ENCODE peak calls at places on chromosomes 13 and 19, in five cellular contexts. One of them, this sample, is unnamed.
A peak's percentile ranks its signal among the peaks of the same experiment; 100 is the strongest.

GRCh38 chr19:48330012-48330681 is 4.8 kb downstream of the EMP3 start:
- DNase-seq in A549: no peak
- DNase-seq in mesothelial cell of epicardium: peak; percentile 83
- DNase-seq in spleen: peak; percentile 94
- DNase-seq in lung: peak; percentile 79
- DNase-seq in this sample: peak; percentile 83

GRCh38 chr19:13833330-13834265 is 38.4 kb downstream of the ZSWIM4 start:
- DNase-seq in mesothelial cell of epicardium: peak; percentile 97
- DNase-seq in spleen: peak; percentile 95
- DNase-seq in lung: peak; percentile 96
- DNase-seq in A549: peak; percentile 62
- DNase-seq in this sample: peak; percentile 98

GRCh38 chr19:34975056-34975455 is 11.0 kb upstream of the ZNF792 start:
- DNase-seq in lung: no peak
- DNase-seq in spleen: no peak
- DNase-seq in A549: no peak
- DNase-seq in mesothelial cell of epicardium: no peak
- DNase-seq in this sample: no peak

GRCh38 chr19:41541990-41542584 is 33.9 kb upstream of the CEACAM21 start:
- DNase-seq in mesothelial cell of epicardium: no peak
- DNase-seq in spleen: peak; percentile 92
- DNase-seq in lung: peak; percentile 68
- DNase-seq in A549: peak; percentile 69
- DNase-seq in this sample: no peak

GRCh38 chr13:104024416-104025170 is 958.4 kb upstream of the SLC10A2 start:
- DNase-seq in lung: no peak
- DNase-seq in A549: no peak
- DNase-seq in spleen: no peak
- DNase-seq in mesothelial cell of epicardium: no peak
- DNase-seq in this sample: no peak

GRCh38 chr19:1856698-1857603 is 6.4 kb downstream of the KLF16 start:
- DNase-seq in lung: peak; percentile 85
- DNase-seq in spleen: peak; percentile 97
- DNase-seq in A549: peak; percentile 71
- DNase-seq in mesothelial cell of epicardium: no peak
- DNase-seq in this sample: peak; percentile 84

GRCh38 chr19:5828661-5829566 is 10.6 kb downstream of the FUT6 start:
- DNase-seq in mesothelial cell of epicardium: peak; percentile 71
- DNase-seq in A549: no peak
- DNase-seq in spleen: no peak
- DNase-seq in lung: no peak
- DNase-seq in this sample: peak; percentile 77

GRCh38 chr13:39321578-39321977 is 281.4 kb downstream of the LHFPL6 start:
- DNase-seq in mesothelial cell of epicardium: no peak
- DNase-seq in A549: no peak
- DNase-seq in lung: no peak
- DNase-seq in spleen: no peak
- DNase-seq in this sample: no peak

GRCh38 chr13:64234255-64234654 is 2818.6 kb upstream of the PCDH20 start:
- DNase-seq in mesothelial cell of epicardium: no peak
- DNase-seq in lung: no peak
- DNase-seq in A549: no peak
- DNase-seq in spleen: no peak
- DNase-seq in this sample: no peak

GRCh38 chr13:35848316-35848715 is 282.9 kb downstream of the DCLK1 start:
- DNase-seq in A549: no peak
- DNase-seq in lung: no peak
- DNase-seq in mesothelial cell of epicardium: no peak
- DNase-seq in spleen: no peak
- DNase-seq in this sample: no peak

GRCh38 chr19:16202320-16203255 is 4.9 kb downstream of the AP1M1 start:
- DNase-seq in A549: no peak
- DNase-seq in spleen: no peak
- DNase-seq in mesothelial cell of epicardium: no peak
- DNase-seq in lung: no peak
- DNase-seq in this sample: no peak

GRCh38 chr19:46791944-46792343 is 3.5 kb upstream of the SLC1A5 start:
- DNase-seq in mesothelial cell of epicardium: no peak
- DNase-seq in spleen: no peak
- DNase-seq in lung: no peak
- DNase-seq in A549: no peak
- DNase-seq in this sample: peak; percentile 48

GRCh38 chr19:5046339-5047039 is 77.6 kb downstream of the KDM4B start:
- DNase-seq in mesothelial cell of epicardium: no peak
- DNase-seq in lung: peak; percentile 69
- DNase-seq in A549: peak; percentile 86
- DNase-seq in spleen: peak; percentile 64
- DNase-seq in this sample: no peak

GRCh38 chr19:16043156-16043757 is 33.0 kb upstream of the TPM4 start:
- DNase-seq in mesothelial cell of epicardium: no peak
- DNase-seq in spleen: no peak
- DNase-seq in A549: no peak
- DNase-seq in lung: no peak
- DNase-seq in this sample: no peak

GRCh38 chr13:46396341-46396740 is 9.3 kb upstream of the RUBCNL start:
- DNase-seq in lung: no peak
- DNase-seq in A549: no peak
- DNase-seq in spleen: no peak
- DNase-seq in mesothelial cell of epicardium: no peak
- DNase-seq in this sample: no peak

GRCh38 chr13:43905435-43906031 is 25.8 kb downstream of the LACC1 start:
- DNase-seq in A549: no peak
- DNase-seq in mesothelial cell of epicardium: no peak
- DNase-seq in spleen: no peak
- DNase-seq in lung: no peak
- DNase-seq in this sample: peak; percentile 59

GRCh38 chr13:102295316-102296048 is 106.4 kb downstream of the FGF14 start:
- DNase-seq in mesothelial cell of epicardium: no peak
- DNase-seq in A549: no peak
- DNase-seq in spleen: no peak
- DNase-seq in lung: no peak
- DNase-seq in this sample: no peak

GRCh38 chr13:109787135-109787954 is 962 bp upstream of the IRS2 start:
- DNase-seq in A549: no peak
- DNase-seq in mesothelial cell of epicardium: peak; percentile 71
- DNase-seq in spleen: peak; percentile 90
- DNase-seq in lung: no peak
- DNase-seq in this sample: no peak

GRCh38 chr19:30795727-30796126 is 423.5 kb downstream of the ZNF536 start:
- DNase-seq in A549: no peak
- DNase-seq in lung: no peak
- DNase-seq in spleen: no peak
- DNase-seq in mesothelial cell of epicardium: peak; percentile 24
- DNase-seq in this sample: no peak

GRCh38 chr19:44212865-44213346 is 574 bp downstream of the ZNF227 start:
- DNase-seq in spleen: no peak
- DNase-seq in lung: no peak
- DNase-seq in A549: no peak
- DNase-seq in mesothelial cell of epicardium: no peak
- DNase-seq in this sample: no peak

GRCh38 chr19:29293736-29294342 is 80.9 kb upstream of the UQCRFS1 start:
- DNase-seq in lung: no peak
- DNase-seq in mesothelial cell of epicardium: no peak
- DNase-seq in A549: no peak
- DNase-seq in spleen: no peak
- DNase-seq in this sample: no peak

GRCh38 chr19:45234089-45234869 is 10.9 kb downstream of the EXOC3L2 start:
- DNase-seq in mesothelial cell of epicardium: no peak
- DNase-seq in spleen: no peak
- DNase-seq in A549: no peak
- DNase-seq in lung: no peak
- DNase-seq in this sample: no peak

DNA sequence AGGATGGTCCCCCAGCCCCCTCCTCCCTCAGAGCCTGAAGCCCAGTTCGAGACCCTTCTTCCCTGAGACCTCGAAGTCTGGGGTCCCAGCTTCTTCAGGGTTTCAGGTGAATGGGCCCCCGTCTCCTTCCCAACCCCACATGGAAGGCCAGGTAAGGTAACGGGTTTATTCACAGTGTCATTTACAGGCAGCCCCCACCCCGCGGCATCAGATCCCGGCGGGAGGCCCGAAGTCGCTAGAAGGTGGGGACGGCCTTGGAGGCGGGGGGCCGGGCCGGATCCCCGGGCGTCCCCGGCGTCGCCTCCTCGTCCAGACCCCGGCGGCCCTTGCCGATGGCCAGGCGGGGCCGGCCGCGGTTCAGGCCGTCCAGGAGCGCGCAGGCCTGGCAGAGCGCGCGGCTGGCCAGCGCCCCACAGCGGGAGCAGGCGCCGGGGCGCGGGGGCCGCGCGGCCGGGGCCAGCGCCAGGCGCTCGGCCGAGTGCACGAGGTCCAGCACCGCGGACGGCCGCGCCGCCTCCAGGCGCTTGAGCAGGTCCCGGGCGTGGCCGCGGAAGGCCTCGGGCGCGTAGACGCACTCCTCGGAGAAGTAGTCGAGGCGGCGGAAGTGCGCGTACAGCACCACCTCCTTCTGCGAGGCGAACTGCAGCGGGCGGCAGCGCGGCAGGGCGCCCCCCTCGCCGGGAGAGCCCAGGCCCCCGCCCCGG is 9.7 kb downstream of the CTU1 start:
- DNase-seq in mesothelial cell of epicardium: no peak
- DNase-seq in lung: no peak
- DNase-seq in spleen: peak; percentile 83
- DNase-seq in A549: no peak
- DNase-seq in this sample: no peak
- TF ChIP-seq CTCF in mesothelial cell of epicardium: no peak
- TF ChIP-seq CTCF in lung: no peak
- TF ChIP-seq CTCF in spleen: no peak
- TF ChIP-seq CTCF in A549: no peak
- TF ChIP-seq CTCF in this sample: no peak

GRCh38 chr19:55452381-55453325 is 8.8 kb downstream of the ISOC2 start:
- DNase-seq in mesothelial cell of epicardium: peak; percentile 81
- DNase-seq in lung: peak; percentile 68
- DNase-seq in spleen: no peak
- DNase-seq in A549: peak; percentile 66
- DNase-seq in this sample: no peak
- TF ChIP-seq CTCF in mesothelial cell of epicardium: no peak
- TF ChIP-seq CTCF in lung: no peak
- TF ChIP-seq CTCF in spleen: no peak
- TF ChIP-seq CTCF in A549: no peak
- TF ChIP-seq CTCF in this sample: no peak

DNA sequence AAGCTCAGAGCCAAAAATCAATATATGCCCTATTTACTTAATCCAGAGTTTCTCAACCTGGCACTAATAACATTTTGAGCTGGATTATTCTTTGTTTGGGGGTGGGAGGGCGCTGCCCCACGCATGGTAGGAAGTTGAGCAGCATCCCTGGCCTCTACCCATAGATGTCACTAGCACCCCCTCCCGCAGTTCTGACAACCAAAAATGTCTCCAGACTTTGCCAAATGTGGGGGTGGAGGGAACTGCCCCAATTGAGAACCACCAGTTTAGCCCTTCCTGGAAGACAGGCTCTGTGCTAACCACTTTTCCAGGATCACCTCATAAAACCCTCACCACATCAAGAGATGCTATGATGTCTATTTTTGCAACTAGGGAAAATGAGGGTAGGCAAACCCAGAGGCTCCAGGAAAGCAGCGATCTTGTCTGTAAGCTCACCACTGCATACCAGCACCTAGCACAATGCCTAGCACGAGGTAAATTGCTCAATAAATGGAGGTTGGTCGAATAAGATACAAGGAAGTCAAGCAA is 1.1 kb downstream of the TRIR start:
- DNase-seq in lung: no peak
- DNase-seq in A549: peak; percentile 59
- DNase-seq in spleen: no peak
- DNase-seq in mesothelial cell of epicardium: no peak
- DNase-seq in this sample: peak; percentile 69
- TF ChIP-seq CTCF in lung: no peak
- TF ChIP-seq CTCF in A549: peak; percentile 34
- TF ChIP-seq CTCF in spleen: peak; percentile 15
- TF ChIP-seq CTCF in mesothelial cell of epicardium: no peak
- TF ChIP-seq CTCF in this sample: peak; percentile 46

DNA sequence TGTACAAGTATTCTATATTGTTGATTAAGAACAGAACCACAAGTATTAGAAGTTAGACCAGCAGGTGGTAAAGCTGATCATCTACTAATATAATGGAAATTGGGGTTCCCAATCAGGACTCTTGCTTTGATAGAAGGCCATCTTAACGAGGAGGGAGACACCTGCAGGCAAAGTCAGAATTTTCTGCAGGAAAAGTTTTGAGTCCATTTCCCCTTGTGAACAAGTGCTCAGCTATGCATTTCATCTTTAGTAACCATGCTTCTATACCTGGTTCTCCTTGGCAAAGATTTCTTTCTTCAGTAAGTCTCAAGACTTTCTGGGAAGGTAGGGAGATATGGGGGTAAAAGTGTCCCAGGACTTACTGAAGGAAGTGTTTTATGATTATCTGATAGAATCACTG is 36.1 kb upstream of the USPL1 start:
- DNase-seq in mesothelial cell of epicardium: no peak
- DNase-seq in spleen: no peak
- DNase-seq in A549: no peak
- DNase-seq in lung: no peak
- DNase-seq in this sample: peak; percentile 47
- TF ChIP-seq CTCF in mesothelial cell of epicardium: no peak
- TF ChIP-seq CTCF in spleen: no peak
- TF ChIP-seq CTCF in A549: no peak
- TF ChIP-seq CTCF in lung: peak; percentile 11
- TF ChIP-seq CTCF in this sample: peak; percentile 44